ENCODE peak calls at places on chromosomes 11 and 22, in five cellular contexts. J is mucosa of descending colon, P is left ventricle myocardium inferior, A is right lobe of liver, U is ovary. Y is an unnamed sample.
A peak's percentile ranks its signal among the peaks of the same experiment; 100 is the strongest.

GRCh38 chr11:7575841-7576451 is 62.1 kb downstream of the PPFIBP2 start:
- DNase-seq in J (peak; percentile 77), P (no peak), A (no peak), U (no peak), Y (no peak)

GRCh38 chr11:115869780-115870431 is 365.7 kb upstream of the CADM1 start:
- DNase-seq in J (peak; percentile 36), P (no peak), A (no peak), U (no peak), Y (no peak)

GRCh38 chr22:39868741-39869140 is 24.8 kb downstream of the ENTHD1 start:
- DNase-seq in J (no peak), P (no peak), A (no peak), U (no peak), Y (no peak)

GRCh38 chr11:15349413-15349812 is 234.7 kb downstream of the INSC start:
- DNase-seq in J (no peak), P (no peak), A (no peak), U (no peak), Y (no peak)

GRCh38 chr11:82980292-82980691 is 78.8 kb downstream of the DDIAS start:
- DNase-seq in J (no peak), P (no peak), A (no peak), U (no peak), Y (no peak)

GRCh38 chr22:45460288-45461109 is 42.2 kb upstream of the FBLN1 start:
- DNase-seq in J (peak; percentile 58), P (peak; percentile 84), A (no peak), U (peak; percentile 79), Y (peak; percentile 75)

GRCh38 chr11:8256271-8257002 is 7.2 kb downstream of the LMO1 start:
- DNase-seq in J (no peak), P (no peak), A (peak; percentile 28), U (no peak), Y (no peak)

GRCh38 chr11:8828580-8829358 is 82.2 kb upstream of the AKIP1 start:
- DNase-seq in J (no peak), P (no peak), A (peak; percentile 42), U (no peak), Y (peak; percentile 44)

GRCh38 chr11:117985953-117986887 is at the start of gene IL10RA:
- DNase-seq in J (peak; percentile 93), P (peak; percentile 84), A (peak; percentile 73), U (peak; percentile 83), Y (peak; percentile 86)

GRCh38 chr11:110711776-110712642 is at the start of gene ARHGAP20:
- DNase-seq in J (peak; percentile 73), P (peak; percentile 55), A (peak; percentile 83), U (peak; percentile 72), Y (peak; percentile 62)

GRCh38 chr11:48012051-48012391 is 31.7 kb downstream of the PTPRJ start:
- DNase-seq in J (no peak), P (no peak), A (no peak), U (no peak), Y (no peak)

GRCh38 chr11:17985517-17985916 is 27.3 kb downstream of the SERGEF start:
- DNase-seq in J (no peak), P (no peak), A (no peak), U (no peak), Y (no peak)

GRCh38 chr11:74195828-74196227 is 24.7 kb downstream of the PPME1 start:
- DNase-seq in J (no peak), P (no peak), A (no peak), U (no peak), Y (no peak)

GRCh38 chr11:86160546-86161149 is 83.9 kb upstream of the EED start:
- DNase-seq in J (no peak), P (no peak), A (no peak), U (no peak), Y (no peak)

GRCh38 chr11:1472180-1473005 is 14.2 kb downstream of the MOB2 start:
- DNase-seq in J (peak; percentile 31), P (peak; percentile 9), A (no peak), U (peak; percentile 15), Y (no peak)

GRCh38 chr22:18000441-18001039 is 23.8 kb downstream of the MICAL3 start:
- DNase-seq in J (no peak), P (no peak), A (peak; percentile 50), U (peak; percentile 40), Y (no peak)

GRCh38 chr11:83087035-83087434 is 15.3 kb upstream of the RAB30 start:
- DNase-seq in J (no peak), P (no peak), A (no peak), U (no peak), Y (no peak)

GRCh38 chr22:36301851-36302250 is 48.9 kb downstream of the APOL1 start:
- DNase-seq in J (no peak), P (no peak), A (no peak), U (no peak), Y (no peak)

DNA sequence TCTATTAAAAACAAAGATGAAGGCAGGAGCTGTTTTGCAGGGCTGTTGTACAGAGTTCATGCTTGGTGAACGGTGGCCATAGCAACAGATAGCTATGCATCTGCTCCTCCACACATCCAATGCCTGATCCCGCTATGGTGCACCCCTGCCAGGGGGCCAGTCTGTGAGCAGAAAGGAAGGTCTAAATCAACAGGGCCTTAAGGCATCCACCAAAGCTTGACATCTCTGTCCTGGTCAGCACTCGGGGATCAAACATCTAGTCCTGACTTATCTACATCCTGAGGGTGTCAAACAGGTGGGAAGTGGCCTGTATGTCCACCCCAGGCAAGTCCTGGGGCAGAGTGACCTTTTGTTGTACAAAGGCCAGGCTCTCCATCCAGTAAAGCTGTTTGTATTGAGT is 36.3 kb downstream of the DKK3 start:
- DNase-seq in J (no peak), P (peak; percentile 12), A (no peak), U (no peak), Y (no peak)
- H3K4me1 ChIP-seq in J (peaks cover 3% of the 10 kb centered on the region), P (peaks cover 92% of the 10 kb centered on the region), A (peaks cover 5% of the 10 kb centered on the region), U (peaks cover 24% of the 10 kb centered on the region), Y (peaks cover 100% of the 10 kb centered on the region)

GRCh38 chr11:46524201-46524600 is 69.6 kb downstream of the AMBRA1 start:
- DNase-seq in J (no peak), P (no peak), A (no peak), U (no peak), Y (no peak)

GRCh38 chr11:46520971-46521745 is 72.7 kb downstream of the AMBRA1 start:
- DNase-seq in J (no peak), P (no peak), A (no peak), U (no peak), Y (no peak)

GRCh38 chr11:46523290-46523689 is 70.5 kb downstream of the AMBRA1 start:
- DNase-seq in J (no peak), P (no peak), A (no peak), U (no peak), Y (no peak)

GRCh38 chr11:46522682-46523281 is 71.0 kb downstream of the AMBRA1 start:
- DNase-seq in J (no peak), P (no peak), A (no peak), U (no peak), Y (no peak)

DNA sequence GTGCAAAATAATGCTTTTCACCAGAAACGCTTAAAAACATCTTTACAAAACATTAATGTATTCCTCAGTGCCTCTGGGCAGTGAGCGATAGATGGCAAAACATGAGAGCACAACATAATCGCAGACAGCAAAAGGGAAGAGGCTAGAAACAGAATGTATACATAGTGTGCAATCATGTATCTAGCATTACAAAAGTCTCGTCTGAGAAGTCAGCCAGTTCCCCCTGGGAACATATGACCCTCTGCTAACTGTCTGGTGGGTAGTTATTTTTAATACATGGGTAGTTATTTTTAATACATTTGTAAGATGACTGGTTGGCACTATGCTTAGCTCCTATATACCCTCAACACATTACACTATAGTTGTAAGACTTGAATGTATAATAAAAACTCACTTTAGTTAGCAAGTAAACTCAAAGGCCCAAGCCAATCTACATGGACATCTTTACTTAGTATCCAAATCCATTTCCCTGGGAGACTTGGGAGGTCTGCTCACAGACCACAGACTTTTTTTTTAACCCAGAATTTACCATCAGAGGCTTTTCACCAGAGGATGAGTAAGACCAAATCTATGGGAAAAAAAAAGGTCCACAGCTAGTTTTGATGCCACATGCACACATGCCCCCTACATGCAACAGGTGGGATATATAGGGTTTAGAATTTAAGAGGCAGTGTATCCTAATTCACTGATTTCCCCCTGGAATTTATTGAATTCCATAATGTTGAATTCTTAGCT is 71.7 kb downstream of the AMBRA1 start:
- DNase-seq in J (no peak), P (no peak), A (no peak), U (no peak), Y (no peak)
- TF ChIP-seq CTCF in J (no peak), P (peak; percentile 27), A (no peak), U (no peak), Y (no peak)

DNA sequence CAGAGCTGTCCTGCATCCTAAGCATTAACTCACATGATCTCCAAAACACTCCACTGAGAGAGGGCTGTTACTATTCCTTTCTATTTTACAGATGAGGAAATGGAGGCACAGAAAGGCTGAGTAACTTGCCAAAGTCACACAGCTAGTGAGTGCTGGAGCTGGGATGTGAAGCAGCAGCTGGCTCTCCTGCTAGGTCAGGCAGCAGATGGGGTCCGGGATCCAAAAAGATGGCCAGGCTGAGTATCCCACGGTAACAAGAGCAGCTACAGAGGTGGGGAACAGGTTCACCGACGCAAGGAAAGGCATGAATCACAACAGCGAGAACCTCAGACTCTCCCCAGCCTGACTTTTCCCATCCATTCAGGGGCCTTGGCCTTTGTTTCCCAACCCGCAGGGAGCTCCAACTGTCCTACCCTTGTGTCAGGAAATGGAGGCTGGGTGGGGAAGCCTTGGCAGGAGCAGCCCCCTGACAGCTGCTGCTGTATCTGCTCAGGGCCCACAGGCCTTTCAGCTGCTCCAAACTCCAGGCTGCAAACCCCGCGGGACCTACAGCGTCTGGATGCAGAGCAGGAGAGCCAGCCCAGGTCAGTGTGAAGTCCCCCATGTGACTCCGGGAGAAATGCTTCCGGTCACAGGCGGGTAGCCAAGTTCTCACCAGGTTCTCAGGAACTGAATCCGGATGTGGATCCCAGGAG is 29.5 kb downstream of the DKK3 start:
- DNase-seq in J (no peak), P (peak; percentile 92), A (no peak), U (peak; percentile 82), Y (peak; percentile 90)
- H3K4me1 ChIP-seq in J (peaks cover 3% of the 10 kb centered on the region), P (peaks cover 100% of the 10 kb centered on the region), A (peaks cover 5% of the 10 kb centered on the region), U (peaks cover 24% of the 10 kb centered on the region), Y (no peaks in the 10 kb centered on the region)

GRCh38 chr22:24706050-24706449 is 68.5 kb downstream of the PIWIL3 start:
- DNase-seq in J (no peak), P (no peak), A (no peak), U (no peak), Y (no peak)
- TF ChIP-seq CTCF in J (no peak), P (peak; percentile 14), A (no peak), U (no peak), Y (no peak)